ENCODE peak calls at places on chromosome 3, in four cellular contexts. U is endodermal cell, H is lower leg skin, J is AG08395. T is an unnamed sample.

GRCh38 chr3:28322464-28322863 is 26.1 kb upstream of the ZCWPW2 start:
- DNase-seq in U (no peak), H (no peak), J (peak), T (no peak)

GRCh38 chr3:49411550-49411967 is 217 bp downstream of the RHOA start:
- DNase-seq in U (no peak), H (peak), J (no peak), T (peak)

GRCh38 chr3:101042996-101043686 is 49.9 kb upstream of the ABI3BP start:
- DNase-seq in U (no peak), H (no peak), J (peak), T (no peak)

GRCh38 chr3:54188176-54188791 is 65.9 kb downstream of the CACNA2D3 start:
- DNase-seq in U (peak), H (peak), J (peak), T (peak)

GRCh38 chr3:107710851-107711250 is 188.1 kb downstream of the BBX start:
- DNase-seq in U (peak), H (no peak), J (peak), T (no peak)

GRCh38 chr3:117589454-117589853 is 879.9 kb downstream of the TUSC7 start:
- DNase-seq in U (no peak), H (no peak), J (no peak), T (no peak)

GRCh38 chr3:38004415-38005075 is 14.0 kb downstream of the VILL start:
- DNase-seq in U (peak), H (peak), J (peak), T (peak)

GRCh38 chr3:47512416-47513124 is 942 bp downstream of the ELP6 start:
- DNase-seq in U (peak), H (no peak), J (no peak), T (peak)

GRCh38 chr3:156321934-156322333 is 201.6 kb downstream of the KCNAB1 start:
- DNase-seq in U (no peak), H (no peak), J (no peak), T (no peak)

GRCh38 chr3:21330293-21330692 is 420.7 kb downstream of the ZNF385D start:
- DNase-seq in U (no peak), H (no peak), J (no peak), T (no peak)

GRCh38 chr3:37862219-37862711 is 585 bp downstream of the CTDSPL start:
- DNase-seq in U (peak), H (peak), J (peak), T (peak)

GRCh38 chr3:14548321-14548729 is 8.2 kb upstream of the GRIP2 start:
- DNase-seq in U (peak), H (peak), J (peak), T (peak)

GRCh38 chr3:82587174-82587573 is 825.7 kb upstream of the GBE1 start:
- DNase-seq in U (no peak), H (no peak), J (no peak), T (no peak)

GRCh38 chr3:177102526-177102925 is 94.8 kb downstream of the TBL1XR1 start:
- DNase-seq in U (no peak), H (no peak), J (peak), T (no peak)

GRCh38 chr3:10601857-10602230 is 96.5 kb upstream of the ATP2B2 start:
- DNase-seq in U (no peak), H (no peak), J (no peak), T (no peak)

GRCh38 chr3:157438371-157438735 is 1.7 kb downstream of the PTX3 start:
- DNase-seq in U (peak), H (no peak), J (no peak), T (no peak)

GRCh38 chr3:103926936-103927335 is 1439.8 kb upstream of the ALCAM start:
- DNase-seq in U (no peak), H (no peak), J (no peak), T (no peak)

T was measured in KBM-7.